ENCODE peak calls at places on chromosomes 13 and 19, in seven cellular contexts. P is NB4, I is kidney epithelial cell, D is Peyer's patch, B is transverse colon, C is mucosa of descending colon, F is left ventricle myocardium inferior. Q is an unnamed sample.

GRCh38 chr19:18577365-18577914 is 5.8 kb downstream of the UBA52 start:
- DNase-seq in P (no peak), I (no peak), D (no peak), B (no peak), C (no peak), F (no peak), Q (peak)

GRCh38 chr19:36719687-36720556 is 32.5 kb downstream of the ZNF567 start:
- DNase-seq in P (peak), I (no peak), D (no peak), B (no peak), C (no peak), F (no peak), Q (peak)

GRCh38 chr13:26025196-26025595 is 26.6 kb downstream of the SHISA2 start:
- DNase-seq in P (no peak), I (no peak), D (no peak), B (no peak), C (no peak), F (no peak), Q (peak)

GRCh38 chr19:17475541-17476115 is 5.3 kb downstream of the SLC27A1 start:
- DNase-seq in P (peak), I (no peak), D (no peak), B (peak), C (no peak), F (peak), Q (no peak)

GRCh38 chr13:102402292-102402691 is 444 bp upstream of the FGF14 start:
- DNase-seq in P (no peak), I (peak), D (peak), B (peak), C (no peak), F (peak), Q (peak)

GRCh38 chr13:113305208-113305607 is 8.2 kb downstream of the LAMP1 start:
- DNase-seq in P (no peak), I (peak), D (no peak), B (no peak), C (no peak), F (no peak), Q (no peak)

GRCh38 chr19:45676851-45677263 is 8.8 kb downstream of the GIPR start:
- DNase-seq in P (no peak), I (no peak), D (peak), B (peak), C (peak), F (no peak), Q (peak)

GRCh38 chr19:6041991-6042421 is 64.1 kb upstream of the RANBP3 start:
- DNase-seq in P (no peak), I (no peak), D (peak), B (no peak), C (no peak), F (no peak), Q (no peak)

GRCh38 chr13:72290962-72291681 is 424.1 kb upstream of the DACH1 start:
- DNase-seq in P (peak), I (peak), D (no peak), B (no peak), C (no peak), F (no peak), Q (peak)

GRCh38 chr19:794989-795658 is 2.1 kb upstream of the PTBP1 start:
- DNase-seq in P (no peak), I (no peak), D (peak), B (no peak), C (peak), F (no peak), Q (peak)

GRCh38 chr13:45949161-45949560 is 97.6 kb upstream of the SIAH3 start:
- DNase-seq in P (no peak), I (no peak), D (no peak), B (no peak), C (no peak), F (no peak), Q (no peak)

GRCh38 chr13:30466841-30467252 is 1.1 kb upstream of the HMGB1 start:
- DNase-seq in P (peak), I (no peak), D (no peak), B (no peak), C (no peak), F (no peak), Q (no peak)

GRCh38 chr13:36347826-36348225 is 1.6 kb upstream of the SPART start:
- DNase-seq in P (peak), I (no peak), D (no peak), B (no peak), C (no peak), F (no peak), Q (no peak)

GRCh38 chr13:114071441-114071840 is 61.0 kb downstream of the RASA3 start:
- DNase-seq in P (no peak), I (no peak), D (peak), B (no peak), C (no peak), F (no peak), Q (no peak)

GRCh38 chr13:113938716-113939115 is 35.2 kb downstream of the C13orf46 start:
- DNase-seq in P (no peak), I (no peak), D (no peak), B (no peak), C (no peak), F (no peak), Q (no peak)

GRCh38 chr13:85729296-85729695 is 69.9 kb downstream of the SLITRK6 start:
- DNase-seq in P (no peak), I (peak), D (no peak), B (no peak), C (no peak), F (no peak), Q (no peak)

GRCh38 chr13:24742294-24742693 is 21.7 kb upstream of the RNF17 start:
- DNase-seq in P (no peak), I (no peak), D (no peak), B (no peak), C (no peak), F (no peak), Q (peak)

GRCh38 chr19:49984491-49984890 is 23.5 kb upstream of the SIGLEC11 start:
- DNase-seq in P (no peak), I (no peak), D (no peak), B (no peak), C (no peak), F (no peak), Q (no peak)

GRCh38 chr13:32390048-32390447 is 37.9 kb downstream of the N4BP2L1 start:
- DNase-seq in P (no peak), I (no peak), D (no peak), B (no peak), C (no peak), F (no peak), Q (no peak)

GRCh38 chr13:72696590-72696989 is 30.8 kb downstream of the MZT1 start:
- DNase-seq in P (no peak), I (no peak), D (no peak), B (no peak), C (no peak), F (no peak), Q (no peak)

GRCh38 chr13:109687559-109688448 is 98.6 kb downstream of the IRS2 start:
- DNase-seq in P (no peak), I (no peak), D (peak), B (peak), C (peak), F (no peak), Q (no peak)

GRCh38 chr19:11165486-11166030 is 10.0 kb upstream of the SPC24 start:
- DNase-seq in P (no peak), I (no peak), D (no peak), B (no peak), C (no peak), F (no peak), Q (no peak)

GRCh38 chr19:4120531-4120930 is 3.4 kb downstream of the MAP2K2 start:
- DNase-seq in P (no peak), I (no peak), D (no peak), B (no peak), C (no peak), F (no peak), Q (no peak)
- H3K4me3 ChIP-seq in P (no peak), I (no peak), D (no peak), B (no peak), C (no peak), F (no peak), Q (no peak)

DNA sequence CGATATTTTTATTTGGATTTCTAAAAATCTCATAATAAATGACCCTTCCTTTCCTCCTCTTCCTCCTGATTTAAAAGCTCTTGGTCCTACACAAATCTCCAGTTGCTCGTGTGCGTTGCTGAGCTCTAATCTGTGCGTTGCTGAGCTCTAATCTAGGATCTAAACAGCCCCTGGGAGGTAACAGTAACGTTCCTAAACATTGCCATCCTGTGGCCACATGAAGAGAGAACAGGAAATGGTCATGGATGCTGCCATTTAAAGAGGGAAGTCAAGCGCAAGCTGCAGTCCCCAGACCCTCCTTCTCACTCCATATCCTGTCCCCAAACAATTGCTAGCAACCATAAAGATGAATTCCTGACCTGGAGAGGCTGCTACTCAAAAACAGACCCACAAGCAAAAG is 170.8 kb downstream of the NUFIP1 start:
- DNase-seq in P (peak), I (no peak), D (no peak), B (no peak), C (no peak), F (no peak), Q (peak)
- TF ChIP-seq CTCF in P (no peak), I (peak), D (no peak), B (no peak), C (no peak), F (no peak), Q (peak)

GRCh38 chr13:50894504-50894903 is 15.1 kb upstream of the RNASEH2B start:
- DNase-seq in P (no peak), I (no peak), D (no peak), B (no peak), C (no peak), F (no peak), Q (no peak)
- H3K4me3 ChIP-seq in P (no peak), I (no peak), D (no peak), B (no peak), C (no peak), F (no peak), Q (peak)

GRCh38 chr13:39676315-39676876 is 20.9 kb downstream of the COG6 start:
- DNase-seq in P (peak), I (no peak), D (no peak), B (no peak), C (no peak), F (no peak), Q (peak)
- TF ChIP-seq CTCF in P (no peak), I (peak), D (peak), B (peak), C (no peak), F (peak), Q (no peak)

GRCh38 chr13:21619633-21620220 is 15.8 kb upstream of the MICU2 start:
- DNase-seq in P (no peak), I (no peak), D (no peak), B (no peak), C (no peak), F (no peak), Q (no peak)

GRCh38 chr13:21616205-21616604 is 12.2 kb upstream of the MICU2 start:
- DNase-seq in P (no peak), I (no peak), D (no peak), B (no peak), C (no peak), F (no peak), Q (no peak)

GRCh38 chr13:21613791-21614190 is 9.8 kb upstream of the MICU2 start:
- DNase-seq in P (no peak), I (no peak), D (no peak), B (no peak), C (no peak), F (no peak), Q (no peak)

GRCh38 chr13:21615427-21615826 is 11.5 kb upstream of the MICU2 start:
- DNase-seq in P (no peak), I (no peak), D (no peak), B (no peak), C (no peak), F (no peak), Q (no peak)

DNA sequence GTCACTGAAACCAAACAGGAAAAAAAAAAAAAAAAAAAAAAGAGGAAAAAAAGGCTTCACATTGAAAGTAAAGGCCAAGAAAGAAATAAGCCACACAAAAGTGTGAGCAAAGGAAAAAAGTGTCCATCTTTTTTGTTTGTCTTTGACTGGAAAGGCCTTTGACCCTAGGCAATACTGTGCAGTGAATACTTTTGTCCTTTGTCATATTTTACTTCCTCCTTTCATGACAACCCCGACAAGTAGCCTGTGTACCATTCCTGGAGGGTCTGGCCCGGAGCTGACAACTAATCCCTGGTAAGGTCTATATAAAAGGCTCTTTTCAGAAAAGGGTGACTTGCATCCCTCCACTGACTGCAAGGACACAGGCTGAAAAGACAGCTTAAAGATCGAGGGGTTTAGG is 12.9 kb upstream of the MICU2 start:
- DNase-seq in P (no peak), I (no peak), D (no peak), B (peak), C (peak), F (no peak), Q (no peak)
- H3K4me3 ChIP-seq in P (no peak), I (no peak), D (no peak), B (no peak), C (no peak), F (no peak), Q (no peak)

Q was measured in GM23338.